ENCODE peak calls at places on chromosome X, in four cellular contexts. D, W, C and G are unnamed samples.

GRCh38 chrX:129193357-129193756 is 329.9 kb downstream of the SMARCA1 start:
- DNase-seq in D (no peak), C (no peak), W (no peak), G (no peak)

GRCh38 chrX:57918750-57919436 is 8.6 kb upstream of the ZXDA start:
- DNase-seq in D (no peak), C (peak; percentile 59), W (no peak), G (no peak)

GRCh38 chrX:56253832-56254703 is 21.9 kb downstream of the KLF8 start:
- DNase-seq in C (no peak), W (no peak), D (no peak), G (no peak)

GRCh38 chrX:25009407-25009806 is 6.4 kb downstream of the ARX start:
- DNase-seq in C (no peak), W (no peak), D (no peak), G (no peak)

GRCh38 chrX:3550871-3551270 is 162.6 kb downstream of the PRKX start:
- DNase-seq in W (no peak), C (no peak), D (no peak), G (no peak)

GRCh38 chrX:13845721-13846378 is 29.0 kb upstream of the GPM6B start:
- DNase-seq in C (no peak), W (no peak), D (no peak), G (no peak)

GRCh38 chrX:41761702-41762101 is 37.7 kb downstream of the GPR82 start:
- DNase-seq in D (no peak), C (no peak), W (no peak), G (no peak)

GRCh38 chrX:153926863-153927685 is 1.0 kb upstream of the ARHGAP4 start:
- DNase-seq in W (no peak), D (peak; percentile 64), C (peak; percentile 74), G (no peak)

GRCh38 chrX:54785901-54786300 is 12.2 kb downstream of the ITIH6 start:
- DNase-seq in W (peak; percentile 22), D (no peak), C (no peak), G (no peak)

GRCh38 chrX:154458954-154459829 is 1.1 kb downstream of the PLXNA3 start:
- DNase-seq in D (no peak), W (no peak), C (peak; percentile 88), G (no peak)

GRCh38 chrX:80810365-80810978 is 795 bp upstream of the BRWD3 start:
- DNase-seq in C (no peak), W (no peak), D (no peak), G (no peak)

GRCh38 chrX:17046478-17047097 is 100.1 kb downstream of the REPS2 start:
- DNase-seq in D (peak; percentile 13), C (peak; percentile 64), W (peak; percentile 59), G (no peak)

GRCh38 chrX:2502668-2503519 is 2.1 kb upstream of the DHRSX start:
- DNase-seq in W (no peak), C (no peak), D (no peak), G (no peak)

GRCh38 chrX:101619336-101619735 is 1.5 kb upstream of the ARMCX6 start:
- DNase-seq in D (no peak), C (no peak), W (no peak), G (no peak)

GRCh38 chrX:101617211-101618191 is at the start of gene ARMCX6:
- DNase-seq in C (peak; percentile 86), W (peak; percentile 57), D (peak; percentile 60), G (peak; percentile 61)
- TF ChIP-seq CTCF in C (peak; percentile 40), W (peak; percentile 36), D (no peak), G (no peak)

GRCh38 chrX:23248187-23248586 is 86.5 kb upstream of the PTCHD1 start:
- DNase-seq in W (no peak), D (no peak), C (no peak), G (no peak)
- TF ChIP-seq CTCF in W (no peak), D (no peak), C (no peak), G (no peak)

GRCh38 chrX:53000447-53001208 is 42.3 kb upstream of the FAM156A start:
- DNase-seq in W (no peak), D (no peak), C (no peak), G (no peak)

GRCh38 chrX:52995135-52995973 is 37.0 kb upstream of the FAM156A start:
- DNase-seq in C (peak; percentile 96), D (peak; percentile 74), W (peak; percentile 75), G (peak; percentile 85)

GRCh38 chrX:52990848-52991247 is 32.5 kb upstream of the FAM156A start:
- DNase-seq in W (no peak), D (no peak), C (no peak), G (no peak)

DNA sequence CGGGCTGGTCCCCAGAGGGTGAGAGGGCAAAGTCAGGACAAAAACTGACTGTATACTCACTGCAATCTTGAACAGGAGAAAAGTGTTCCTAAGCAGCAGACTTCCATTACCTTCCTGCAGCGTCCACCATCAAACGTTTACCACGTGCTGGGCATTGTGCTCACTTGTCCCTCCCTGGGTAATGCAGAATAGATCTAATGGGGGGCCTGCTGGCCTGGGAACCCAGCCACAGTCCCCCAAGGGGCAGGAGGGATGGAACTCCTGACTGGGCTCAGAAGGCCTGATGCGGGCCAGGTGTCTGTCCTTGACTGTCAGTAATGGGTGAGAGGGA is 37.6 kb upstream of the FAM156A start:
- DNase-seq in W (no peak), D (no peak), C (no peak), G (no peak)
- TF ChIP-seq CTCF in W (no peak), D (no peak), C (no peak), G (peak; percentile 5)

GRCh38 chrX:11509786-11510185 is 155.9 kb downstream of the ARHGAP6 start:
- DNase-seq in D (no peak), C (no peak), W (no peak), G (no peak)

GRCh38 chrX:11499076-11500044 is 166.4 kb downstream of the ARHGAP6 start:
- DNase-seq in W (no peak), C (no peak), D (no peak), G (no peak)

DNA sequence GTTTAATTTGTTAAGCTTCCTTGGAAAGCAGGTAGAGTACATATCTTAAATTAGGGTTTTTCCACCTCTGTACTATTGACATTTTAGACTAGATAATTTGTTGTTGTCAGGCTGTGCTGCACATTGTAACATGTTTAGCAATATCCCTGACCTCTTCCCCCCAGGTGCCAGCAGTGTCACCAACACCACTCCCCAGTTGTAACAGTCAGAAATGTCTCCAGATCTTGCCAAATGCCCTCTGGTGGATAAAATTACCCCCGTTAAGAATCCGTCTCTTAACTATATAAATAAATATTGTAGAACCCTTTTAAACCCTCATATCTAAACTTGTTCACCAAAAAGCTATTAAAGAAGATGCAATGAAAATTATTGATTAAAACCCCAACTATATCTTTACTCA is 161.5 kb downstream of the ARHGAP6 start:
- DNase-seq in C (no peak), D (no peak), W (no peak), G (no peak)
- TF ChIP-seq CTCF in C (no peak), D (no peak), W (no peak), G (no peak)

DNA sequence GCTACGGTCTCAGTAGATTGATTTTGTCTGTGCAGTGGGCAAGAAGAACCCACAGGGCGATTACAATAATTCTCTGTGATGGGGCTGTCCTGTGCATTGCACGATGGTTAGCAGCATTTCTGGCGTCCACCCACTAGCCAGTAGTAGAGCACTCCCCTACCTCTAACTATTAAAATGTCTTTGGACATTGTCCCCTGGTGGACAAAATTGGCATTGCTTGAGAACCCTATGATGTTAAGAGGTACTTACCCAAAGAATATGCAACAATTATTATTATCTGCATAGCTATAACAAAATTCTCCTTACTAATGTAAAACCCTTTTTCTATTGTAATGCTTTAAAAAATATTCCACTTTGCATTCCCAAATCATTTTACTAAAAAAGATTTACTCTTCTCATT is 109.5 kb upstream of the VCX3A start:
- DNase-seq in W (no peak), D (no peak), C (no peak), G (no peak)
- TF ChIP-seq CTCF in W (peak; percentile 42), D (no peak), C (no peak), G (peak; percentile 84)

GRCh38 chrX:130915302-130915701 is 12.3 kb upstream of the ENOX2 start:
- DNase-seq in D (no peak), C (no peak), W (no peak), G (no peak)

DNA sequence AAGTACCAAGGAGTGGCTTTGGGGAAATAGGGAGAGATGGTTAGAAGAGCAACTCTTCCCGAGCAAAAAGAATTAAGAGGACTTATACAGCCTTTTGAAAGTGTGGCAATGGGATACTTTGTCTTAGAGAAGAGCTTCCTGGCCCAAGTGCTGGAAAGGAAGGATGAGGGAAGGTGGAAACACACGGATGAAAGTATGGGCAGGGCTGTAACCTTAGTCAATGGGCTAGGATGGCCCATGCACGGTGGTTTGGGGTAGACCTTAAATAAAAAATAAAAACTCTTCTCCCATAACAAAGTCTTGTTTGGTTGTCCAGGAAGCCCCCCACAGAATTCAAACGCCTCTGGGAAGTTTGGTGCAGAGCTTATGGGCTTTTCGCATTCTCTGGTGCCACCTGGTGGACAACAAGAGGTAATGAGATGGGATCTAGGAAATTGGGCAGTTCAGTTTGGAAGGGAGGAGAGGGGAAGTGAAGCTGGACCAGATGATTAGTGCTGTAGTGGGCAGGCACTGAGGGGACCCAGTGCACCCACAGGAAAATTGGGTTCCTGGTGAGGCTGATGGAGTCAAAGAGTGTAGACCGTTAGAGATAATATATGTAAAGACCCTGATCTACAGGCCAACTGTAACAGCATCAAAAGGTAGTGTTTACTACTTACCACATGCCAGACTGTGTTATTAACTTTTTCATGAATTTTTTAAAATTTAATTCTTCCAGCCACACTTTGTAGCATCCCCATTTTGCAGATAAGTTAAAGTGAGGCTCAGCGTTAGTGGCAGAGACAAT is 13.8 kb upstream of the ENOX2 start:
- DNase-seq in C (peak; percentile 64), W (peak; percentile 45), D (peak; percentile 14), G (peak; percentile 32)
- TF ChIP-seq CTCF in C (peak; percentile 62), W (peak; percentile 67), D (no peak), G (peak; percentile 94)